ENCODE peak calls at places on chromosomes 7 and 10, in six cellular contexts. Z is cardiac fibroblast; G is GOT3; N is PC-3; I is stimulated activated CD4-positive, alpha-beta T cell treated with anti-CD3 and anti-CD28 coated beads, TNF-alpha, amount 100 ng/mL, for 4 hours; B is AG08396. K is an unnamed sample.

GRCh38 chr7:155603858-155604503 is 40.5 kb upstream of the RBM33 start:
- DNase-seq in Z (no peak), G (no peak), N (no peak), I (no peak), B (no peak), K (no peak)

GRCh38 chr10:54985732-54986131 is 184.7 kb upstream of the PCDH15 start:
- DNase-seq in Z (peak), G (no peak), N (peak), I (no peak), B (no peak), K (no peak)

GRCh38 chr7:130349911-130350782 is 5.5 kb downstream of the CPA5 start:
- DNase-seq in Z (peak), G (no peak), N (no peak), I (no peak), B (no peak), K (no peak)

GRCh38 chr10:125056161-125057132 is 103.9 kb downstream of the CTBP2 start:
- DNase-seq in Z (no peak), G (no peak), N (no peak), I (no peak), B (no peak), K (no peak)

GRCh38 chr10:68133553-68133952 is 24.3 kb downstream of the MYPN start:
- DNase-seq in Z (no peak), G (no peak), N (peak), I (no peak), B (no peak), K (no peak)

GRCh38 chr7:26704786-26705185 is 159.6 kb downstream of the SKAP2 start:
- DNase-seq in Z (peak), G (no peak), N (no peak), I (no peak), B (no peak), K (no peak)

GRCh38 chr7:8260871-8261707 is 878 bp downstream of the ICA1 start:
- DNase-seq in Z (no peak), G (no peak), N (peak), I (no peak), B (peak), K (no peak)

GRCh38 chr7:47329320-47329926 is 252.5 kb downstream of the TNS3 start:
- DNase-seq in Z (peak), G (no peak), N (no peak), I (no peak), B (no peak), K (no peak)

GRCh38 chr7:137801003-137801402 is 45.8 kb downstream of the DGKI start:
- DNase-seq in Z (peak), G (no peak), N (peak), I (no peak), B (no peak), K (no peak)

GRCh38 chr10:96333091-96333490 is 25.7 kb downstream of the OPALIN start:
- DNase-seq in Z (no peak), G (no peak), N (no peak), I (no peak), B (no peak), K (no peak)

GRCh38 chr7:94368371-94368791 is 26.3 kb upstream of the COL1A2 start:
- DNase-seq in Z (peak), G (no peak), N (no peak), I (no peak), B (peak), K (no peak)

GRCh38 chr10:11797847-11798633 is 25.1 kb upstream of the PROSER2 start:
- DNase-seq in Z (no peak), G (no peak), N (no peak), I (no peak), B (no peak), K (no peak)

GRCh38 chr7:131013716-131014115 is 279.7 kb upstream of the KLF14 start:
- DNase-seq in Z (no peak), G (no peak), N (no peak), I (no peak), B (no peak), K (no peak)

GRCh38 chr7:82964150-82964882 is 198.4 kb downstream of the PCLO start:
- DNase-seq in Z (no peak), G (no peak), N (no peak), I (no peak), B (no peak), K (no peak)

GRCh38 chr10:7471720-7472367 is 61.0 kb upstream of the SFMBT2 start:
- DNase-seq in Z (no peak), G (no peak), N (no peak), I (no peak), B (no peak), K (no peak)

GRCh38 chr10:71974489-71975011 is 10.4 kb downstream of the CHST3 start:
- DNase-seq in Z (peak), G (peak), N (peak), I (peak), B (no peak), K (no peak)

GRCh38 chr7:17099083-17099973 is 199.1 kb upstream of the AHR start:
- DNase-seq in Z (peak), G (peak), N (peak), I (no peak), B (peak), K (peak)

GRCh38 chr10:26534384-26534783 is 96.2 kb downstream of the APBB1IP start:
- DNase-seq in Z (no peak), G (no peak), N (no peak), I (no peak), B (no peak), K (no peak)

GRCh38 chr7:17902599-17902998 is 37.7 kb downstream of the SNX13 start:
- DNase-seq in Z (no peak), G (no peak), N (no peak), I (no peak), B (no peak), K (no peak)

GRCh38 chr7:26608402-26608801 is 256.0 kb downstream of the SKAP2 start:
- DNase-seq in Z (no peak), G (no peak), N (no peak), I (no peak), B (no peak), K (no peak)

GRCh38 chr10:49023752-49024151 is 84.1 kb upstream of the LRRC18 start:
- DNase-seq in Z (no peak), G (no peak), N (no peak), I (no peak), B (peak), K (no peak)

GRCh38 chr7:16921644-16922257 is 40.0 kb upstream of the AGR3 start:
- DNase-seq in Z (peak), G (no peak), N (peak), I (no peak), B (no peak), K (peak)

GRCh38 chr7:105934577-105935185 is 28.4 kb upstream of the CDHR3 start:
- DNase-seq in Z (peak), G (no peak), N (peak), I (no peak), B (peak), K (peak)

GRCh38 chr10:127848226-127848625 is 44.5 kb downstream of the CLRN3 start:
- DNase-seq in Z (no peak), G (no peak), N (no peak), I (no peak), B (no peak), K (no peak)

GRCh38 chr7:22858640-22859561 is 36.3 kb upstream of the TOMM7 start:
- DNase-seq in Z (peak), G (peak), N (peak), I (no peak), B (peak), K (peak)

GRCh38 chr7:149166142-149166541 is 18.9 kb downstream of the ZNF398 start:
- DNase-seq in Z (no peak), G (no peak), N (no peak), I (no peak), B (no peak), K (no peak)

GRCh38 chr10:74071151-74071550 is 73.2 kb downstream of the VCL start:
- DNase-seq in Z (peak), G (no peak), N (no peak), I (no peak), B (peak), K (peak)

GRCh38 chr10:99234739-99235468 is 748 bp downstream of the HPSE2 start:
- DNase-seq in Z (peak), G (no peak), N (no peak), I (no peak), B (no peak), K (no peak)

GRCh38 chr7:82760092-82760491 is 316.5 kb upstream of the CACNA2D1 start:
- DNase-seq in Z (no peak), G (no peak), N (peak), I (no peak), B (no peak), K (no peak)

GRCh38 chr7:519429-519973 is at the start of gene PDGFA:
- DNase-seq in Z (peak), G (no peak), N (peak), I (no peak), B (peak), K (no peak)

GRCh38 chr7:1385809-1386622 is 73.3 kb downstream of the MICALL2 start:
- DNase-seq in Z (no peak), G (no peak), N (no peak), I (no peak), B (no peak), K (no peak)

GRCh38 chr7:38322461-38322860 is 49.0 kb upstream of the TARP start:
- DNase-seq in Z (no peak), G (no peak), N (no peak), I (no peak), B (no peak), K (no peak)

GRCh38 chr10:125035136-125035535 is 93.2 kb downstream of the ZRANB1 start:
- DNase-seq in Z (peak), G (no peak), N (peak), I (no peak), B (peak), K (no peak)

GRCh38 chr7:143372070-143372469 is 9.1 kb upstream of the ZYX start:
- DNase-seq in Z (peak), G (no peak), N (peak), I (no peak), B (no peak), K (no peak)